ENCODE peak calls at places on chromosomes 11 and 22, in five cellular contexts. X is sigmoid colon, B is transverse colon, C is body of pancreas, K is A549. M is an unnamed sample.
A peak's percentile ranks its signal among the peaks of the same experiment; 100 is the strongest.

GRCh38 chr11:129090056-129090455 is 102.1 kb downstream of the ARHGAP32 start:
- DNase-seq in X (no peak), B (no peak), C (no peak), K (no peak), M (no peak)

GRCh38 chr11:75468534-75469340 is 35.7 kb upstream of the KLHL35 start:
- DNase-seq in X (peak; percentile 87), B (peak; percentile 19), C (peak; percentile 46), K (no peak), M (peak; percentile 47)

GRCh38 chr11:8258289-8258688 is 5.4 kb downstream of the LMO1 start:
- DNase-seq in X (peak; percentile 54), B (no peak), C (no peak), K (no peak), M (no peak)

GRCh38 chr11:66061268-66061667 is 8.8 kb upstream of the PACS1 start:
- DNase-seq in X (no peak), B (no peak), C (no peak), K (no peak), M (no peak)

GRCh38 chr11:3370268-3370870 is 8.6 kb downstream of the ZNF195 start:
- DNase-seq in X (no peak), B (no peak), C (no peak), K (no peak), M (no peak)

GRCh38 chr22:24434472-24435322 is 7.3 kb downstream of the ADORA2A start:
- DNase-seq in X (peak; percentile 68), B (peak; percentile 69), C (peak; percentile 62), K (no peak), M (no peak)

GRCh38 chr11:98979212-98979611 is 41.5 kb upstream of the CNTN5 start:
- DNase-seq in X (no peak), B (no peak), C (no peak), K (no peak), M (no peak)

GRCh38 chr22:17744430-17744829 is 29.8 kb downstream of the BID start:
- DNase-seq in X (no peak), B (no peak), C (no peak), K (no peak), M (no peak)

GRCh38 chr11:2215561-2216399 is 44.2 kb upstream of the TH start:
- DNase-seq in X (peak; percentile 58), B (no peak), C (no peak), K (no peak), M (no peak)

GRCh38 chr11:132605794-132606570 is 926.3 kb downstream of the OPCML start:
- DNase-seq in X (no peak), B (no peak), C (no peak), K (no peak), M (no peak)

GRCh38 chr22:29030618-29031235 is 30.9 kb downstream of the C22orf31 start:
- DNase-seq in X (peak; percentile 89), B (peak; percentile 84), C (peak; percentile 93), K (peak; percentile 75), M (peak; percentile 85)

GRCh38 chr22:29183971-29184595 is 21.6 kb upstream of the EMID1 start:
- DNase-seq in X (peak; percentile 10), B (no peak), C (no peak), K (no peak), M (no peak)

GRCh38 chr11:8352090-8352489 is 88.4 kb upstream of the LMO1 start:
- DNase-seq in X (no peak), B (no peak), C (no peak), K (no peak), M (no peak)

GRCh38 chr11:37973926-37974325 is 1375.9 kb upstream of the RAG2 start:
- DNase-seq in X (no peak), B (no peak), C (no peak), K (no peak), M (no peak)

GRCh38 chr11:35144103-35144741 is 5.3 kb downstream of the CD44 start:
- DNase-seq in X (no peak), B (peak; percentile 64), C (peak; percentile 23), K (no peak), M (no peak)

DNA sequence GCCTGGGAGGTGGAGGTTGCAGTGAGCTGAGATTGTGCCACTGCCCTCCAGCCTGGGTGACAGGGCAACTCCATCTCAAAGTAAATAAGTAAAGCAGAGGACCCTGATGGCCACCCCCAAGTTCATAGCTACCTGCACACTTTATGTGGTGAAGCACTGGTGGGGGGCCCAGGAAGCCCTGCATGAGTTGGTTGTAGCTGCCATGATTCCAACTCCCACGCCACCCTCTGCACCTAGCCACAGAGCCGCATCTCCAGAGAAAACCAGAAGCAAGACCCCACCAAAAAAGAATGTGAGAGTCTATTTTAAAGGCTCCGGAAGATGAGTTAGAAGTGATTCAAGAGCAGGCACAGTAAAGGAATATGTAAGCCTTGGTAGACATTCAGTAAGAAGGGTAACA is 20.4 kb upstream of the TMA7B start:
- DNase-seq in X (no peak), B (no peak), C (no peak), K (no peak), M (no peak)
- H3K4me1 ChIP-seq in X (no peaks in the 10 kb centered on the region), B (no peaks in the 10 kb centered on the region), C (no peaks in the 10 kb centered on the region), K (no peaks in the 10 kb centered on the region), M (no peaks in the 10 kb centered on the region)

GRCh38 chr11:114080219-114080618 is 20.7 kb downstream of the ZBTB16 start:
- DNase-seq in X (peak; percentile 76), B (no peak), C (peak; percentile 63), K (no peak), M (no peak)
- TF ChIP-seq POLR2A in X (no peak), B (no peak), C (no peak), K (no peak), M (no peak)

GRCh38 chr11:31236052-31236652 is 133.4 kb downstream of the DCDC1 start:
- DNase-seq in X (no peak), B (no peak), C (no peak), K (no peak), M (no peak)
- TF ChIP-seq CTCF in X (no peak), B (no peak), C (no peak), K (peak; percentile 59), M (no peak)

GRCh38 chr11:125264091-125265022 is 99.8 kb downstream of the PKNOX2 start:
- DNase-seq in X (no peak), B (no peak), C (no peak), K (no peak), M (no peak)
- H3K4me1 ChIP-seq in X (no peaks in the 10 kb centered on the region), B (no peaks in the 10 kb centered on the region), C (peaks cover 9% of the 10 kb centered on the region), K (no peaks in the 10 kb centered on the region), M (peaks cover 40% of the 10 kb centered on the region)

DNA sequence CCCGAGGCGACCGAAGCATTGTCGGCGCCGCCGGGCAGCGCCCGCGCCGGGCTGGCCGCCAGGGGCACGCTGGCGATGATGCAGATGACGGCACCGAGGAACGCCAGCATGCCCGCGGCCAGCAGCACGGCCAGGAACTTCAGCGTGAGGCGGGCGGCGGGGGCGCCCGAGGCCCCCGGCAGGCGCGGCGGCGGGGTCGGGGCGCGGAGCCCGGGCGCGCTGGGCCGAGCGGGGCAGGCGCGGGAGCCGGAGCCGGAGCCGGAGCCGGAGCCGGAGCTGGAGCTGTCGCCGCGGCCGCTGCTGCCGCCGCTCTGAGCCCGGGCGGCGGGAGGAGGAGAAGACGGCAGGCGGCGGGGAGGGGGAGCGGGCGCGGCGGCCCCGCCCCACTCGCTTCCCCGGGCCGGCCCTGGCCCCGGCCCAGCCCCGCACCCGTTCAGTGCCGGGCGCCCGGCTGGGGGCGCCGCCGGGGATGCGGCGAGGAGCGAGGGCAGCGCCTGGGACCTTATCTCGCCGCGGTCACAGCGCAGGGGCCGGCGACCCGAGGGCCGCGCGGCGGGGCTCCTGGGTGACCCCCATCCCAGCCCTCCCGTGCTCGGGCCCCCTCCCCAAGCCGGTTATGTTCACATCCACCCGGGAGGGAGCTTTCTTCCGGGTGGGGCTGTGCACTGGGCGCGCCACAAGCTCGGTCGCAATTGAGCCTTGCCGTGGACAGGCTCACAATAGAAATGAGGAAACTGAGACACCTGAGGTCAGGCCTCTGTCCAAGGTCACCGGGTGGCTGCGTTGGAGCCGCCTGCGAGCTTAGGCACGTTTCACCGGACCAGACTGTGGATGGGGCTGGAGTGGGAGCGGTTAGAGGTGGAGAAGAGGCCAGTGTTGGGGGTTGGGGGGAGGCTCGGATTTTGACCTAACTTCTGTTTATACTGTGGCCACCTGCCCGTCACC is at the start of gene NPTXR:
- DNase-seq in X (no peak), B (peak; percentile 36), C (peak; percentile 72), K (peak; percentile 53), M (peak; percentile 49)
- TF ChIP-seq POLR2A in X (no peak), B (no peak), C (no peak), K (peak; percentile 67), M (no peak)

GRCh38 chr22:32444068-32444467 is 20.2 kb downstream of the BPIFC start:
- DNase-seq in X (no peak), B (peak; percentile 43), C (no peak), K (peak; percentile 13), M (peak; percentile 14)
- TF ChIP-seq CTCF in X (no peak), B (peak; percentile 29), C (no peak), K (peak; percentile 29), M (no peak)

DNA sequence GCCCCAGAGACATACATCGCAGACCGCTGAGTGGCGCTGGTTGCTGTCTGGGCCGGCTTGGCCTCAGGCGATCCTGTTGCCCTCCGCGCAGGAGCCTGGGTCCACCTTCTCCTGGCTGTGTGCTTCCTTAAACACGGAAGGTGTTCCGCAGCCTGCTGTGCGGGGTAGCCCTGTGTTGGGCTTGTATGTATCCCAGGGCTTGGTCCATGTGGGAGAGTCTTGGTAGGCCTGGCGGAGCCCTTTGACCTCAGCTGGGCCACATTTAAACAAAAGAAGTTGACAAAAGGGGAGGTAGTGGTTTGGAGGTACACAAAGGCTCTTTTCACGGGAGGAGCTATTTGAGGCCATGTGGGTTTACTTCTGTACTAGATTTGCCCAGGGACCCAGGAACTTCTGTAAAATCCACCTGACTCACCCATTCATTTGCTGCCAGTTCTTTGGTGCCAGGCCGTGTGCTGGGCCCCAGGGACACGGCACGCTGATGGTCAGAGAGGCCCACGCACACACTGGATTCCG is 11.0 kb upstream of the GRAMD4 start:
- DNase-seq in X (no peak), B (peak; percentile 71), C (no peak), K (no peak), M (no peak)
- H3K4me1 ChIP-seq in X (no peaks in the 10 kb centered on the region), B (peaks cover 36% of the 10 kb centered on the region), C (peaks cover 11% of the 10 kb centered on the region), K (peaks cover 3% of the 10 kb centered on the region), M (peaks cover 6% of the 10 kb centered on the region)

GRCh38 chr11:55497068-55497467 is 57.2 kb upstream of the OR4C15 start:
- DNase-seq in X (peak; percentile 50), B (no peak), C (no peak), K (no peak), M (no peak)
- TF ChIP-seq POLR2A in X (no peak), B (no peak), C (no peak), K (no peak), M (no peak)

DNA sequence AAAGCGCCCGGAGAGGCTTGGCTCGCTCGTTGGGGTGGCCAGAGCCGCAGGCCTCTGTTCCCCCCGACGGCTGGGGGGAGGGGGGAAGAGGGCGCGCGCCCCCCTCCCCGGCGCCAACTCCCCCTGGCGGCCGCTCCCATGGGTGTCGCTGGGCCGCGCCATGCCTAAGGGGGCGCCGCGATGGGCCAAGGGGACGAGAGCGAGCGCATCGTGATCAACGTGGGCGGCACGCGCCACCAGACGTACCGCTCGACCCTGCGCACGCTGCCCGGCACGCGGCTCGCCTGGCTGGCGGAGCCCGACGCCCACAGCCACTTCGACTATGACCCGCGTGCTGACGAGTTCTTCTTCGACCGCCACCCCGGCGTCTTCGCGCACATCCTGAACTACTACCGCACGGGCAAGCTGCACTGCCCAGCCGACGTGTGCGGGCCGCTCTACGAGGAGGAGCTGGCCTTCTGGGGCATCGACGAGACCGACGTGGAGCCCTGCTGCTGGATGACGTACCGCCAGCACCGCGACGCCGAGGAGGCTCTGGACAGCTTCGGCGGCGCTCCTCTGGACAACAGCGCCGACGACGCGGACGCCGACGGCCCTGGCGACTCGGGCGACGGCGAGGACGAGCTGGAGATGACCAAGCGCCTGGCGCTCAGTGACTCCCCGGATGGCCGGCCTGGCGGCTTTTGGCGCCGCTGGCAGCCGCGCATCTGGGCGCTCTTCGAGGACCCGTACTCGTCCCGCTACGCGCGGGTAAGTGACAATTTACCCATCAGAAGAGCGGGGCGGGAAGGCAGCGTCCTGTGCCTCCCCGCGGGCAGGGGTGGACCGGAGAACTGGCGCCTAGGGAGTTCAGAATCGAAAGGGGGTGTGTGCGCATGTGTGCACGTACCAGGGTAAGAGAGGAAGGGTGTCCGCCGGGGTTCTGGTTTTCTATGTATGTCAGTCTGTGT is 1.5 kb downstream of the KCNC1 start:
- DNase-seq in X (peak; percentile 53), B (no peak), C (no peak), K (no peak), M (no peak)
- TF ChIP-seq CTCF in X (no peak), B (no peak), C (peak; percentile 8), K (peak; percentile 20), M (peak; percentile 14)

M was measured in testis.